ENCODE peak calls at places on chromosomes 6 and 20, in six cellular contexts. H, S, A, J, T and C are unnamed samples. For H3K36me3, the result is how much of the 10 kb centered on the place peaks cover.

GRCh38 chr20:23666189-23666588 is 22.6 kb downstream of the CST4 start:
- DNase-seq in H (no peak), S (no peak), A (no peak), J (no peak), T (no peak), C (no peak)

GRCh38 chr6:123888779-123889513 is 85.3 kb downstream of the NKAIN2 start:
- DNase-seq in H (no peak), S (no peak), A (no peak), J (no peak), T (no peak), C (no peak)

GRCh38 chr6:149053848-149054558 is 263.5 kb upstream of the TAB2 start:
- DNase-seq in H (no peak), S (no peak), A (no peak), J (no peak), T (no peak), C (no peak)

GRCh38 chr6:89032599-89032998 is 48.0 kb upstream of the PNRC1 start:
- DNase-seq in H (no peak), S (no peak), A (no peak), J (no peak), T (no peak), C (no peak)

GRCh38 chr6:132860254-132860653 is 45.9 kb downstream of the RPS12 start:
- DNase-seq in H (no peak), S (no peak), A (no peak), J (no peak), T (no peak), C (no peak)

GRCh38 chr20:8020314-8021079 is 936 bp upstream of the TMX4 start:
- DNase-seq in H (no peak), S (no peak), A (no peak), J (no peak), T (no peak), C (no peak)

GRCh38 chr6:105301072-105301503 is 101.8 kb downstream of the PREP start:
- DNase-seq in H (no peak), S (no peak), A (no peak), J (no peak), T (no peak), C (no peak)

GRCh38 chr6:111487656-111488055 is 4.6 kb upstream of the REV3L start:
- DNase-seq in H (no peak), S (no peak), A (no peak), J (no peak), T (no peak), C (no peak)

GRCh38 chr6:149727793-149728498 is 10.0 kb upstream of the LATS1 start:
- DNase-seq in H (no peak), S (no peak), A (no peak), J (no peak), T (no peak), C (no peak)

GRCh38 chr20:24698189-24698588 is 228.8 kb downstream of the SYNDIG1 start:
- DNase-seq in H (peak), S (no peak), A (no peak), J (no peak), T (peak), C (no peak)

GRCh38 chr6:2853766-2854393 is 12.2 kb upstream of the SERPINB1 start:
- DNase-seq in H (peak), S (no peak), A (peak), J (no peak), T (peak), C (peak)

GRCh38 chr6:139230421-139230840 is 61.4 kb downstream of the TXLNB start:
- DNase-seq in H (no peak), S (no peak), A (no peak), J (no peak), T (no peak), C (no peak)

GRCh38 chr6:148500402-148500801 is 157.8 kb downstream of the SASH1 start:
- DNase-seq in H (no peak), S (no peak), A (no peak), J (no peak), T (no peak), C (no peak)

GRCh38 chr6:139147628-139148027 is 12.7 kb downstream of the HECA start:
- DNase-seq in H (no peak), S (no peak), A (no peak), J (no peak), T (no peak), C (no peak)

GRCh38 chr6:152948150-152948768 is 34.6 kb downstream of the FBXO5 start:
- DNase-seq in H (no peak), S (no peak), A (peak), J (no peak), T (no peak), C (no peak)

GRCh38 chr6:131250121-131250520 is 114.9 kb downstream of the AKAP7 start:
- DNase-seq in H (peak), S (peak), A (no peak), J (no peak), T (peak), C (no peak)

GRCh38 chr20:40255368-40255767 is 433.7 kb downstream of the MAFB start:
- DNase-seq in H (no peak), S (no peak), A (no peak), J (no peak), T (no peak), C (no peak)

GRCh38 chr6:10482636-10483257 is 38.4 kb upstream of the GCNT2 start:
- DNase-seq in H (no peak), S (no peak), A (no peak), J (no peak), T (no peak), C (no peak)

GRCh38 chr6:46996860-46997641 is 45.1 kb downstream of the ADGRF1 start:
- DNase-seq in H (no peak), S (no peak), A (no peak), J (no peak), T (no peak), C (no peak)

GRCh38 chr6:99905209-99906106 is 88.6 kb downstream of the MCHR2 start:
- DNase-seq in H (no peak), S (no peak), A (peak), J (no peak), T (no peak), C (no peak)

GRCh38 chr6:30849903-30850651 is 34.2 kb upstream of the DDR1 start:
- DNase-seq in H (no peak), S (no peak), A (no peak), J (no peak), T (no peak), C (no peak)

GRCh38 chr20:21643417-21643816 is 62.0 kb upstream of the PAX1 start:
- DNase-seq in H (no peak), S (no peak), A (no peak), J (no peak), T (no peak), C (no peak)

GRCh38 chr6:64874776-64875175 is 832.2 kb downstream of the EYS start:
- DNase-seq in H (no peak), S (no peak), A (no peak), J (no peak), T (no peak), C (no peak)

GRCh38 chr6:190596-191395 is 101.5 kb upstream of the DUSP22 start:
- DNase-seq in H (no peak), S (no peak), A (no peak), J (no peak), T (no peak), C (no peak)

GRCh38 chr6:68054776-68055175 is 580.3 kb upstream of the ADGRB3 start:
- DNase-seq in H (no peak), S (no peak), A (no peak), J (no peak), T (no peak), C (no peak)

GRCh38 chr6:150667977-150668716 is 68.5 kb downstream of the PLEKHG1 start:
- DNase-seq in H (peak), S (no peak), A (peak), J (no peak), T (peak), C (no peak)

GRCh38 chr6:13425971-13426931 is 61.1 kb downstream of the GFOD1 start:
- DNase-seq in H (no peak), S (no peak), A (no peak), J (no peak), T (peak), C (no peak)

GRCh38 chr20:23228912-23229311 is 121.7 kb upstream of the NXT1 start:
- DNase-seq in H (no peak), S (no peak), A (no peak), J (no peak), T (no peak), C (no peak)

GRCh38 chr6:129863664-129864063 is 2.5 kb upstream of the TMEM244 start:
- DNase-seq in H (no peak), S (peak), A (peak), J (no peak), T (no peak), C (no peak)

GRCh38 chr20:45882469-45883099 is 1.6 kb downstream of the ZSWIM1 start:
- DNase-seq in H (no peak), S (peak), A (no peak), J (no peak), T (no peak), C (no peak)
- H3K36me3 ChIP-seq in H (under half), S (under half), A (under half), J (under half), T (half or more), C (under half)

GRCh38 chr6:137492771-137493217 is 1.4 kb downstream of the OLIG3 start:
- DNase-seq in H (no peak), S (no peak), A (no peak), J (no peak), T (no peak), C (no peak)
- H3K4me3 ChIP-seq in H (peak), S (no peak), A (no peak), J (no peak), T (no peak), C (no peak)

GRCh38 chr6:169997187-169997929 is 245.9 kb downstream of the ERMARD start:
- DNase-seq in H (peak), S (no peak), A (no peak), J (no peak), T (peak), C (no peak)

GRCh38 chr6:169997930-169998218 is 246.5 kb downstream of the ERMARD start:
- DNase-seq in H (no peak), S (peak), A (no peak), J (no peak), T (peak), C (no peak)

GRCh38 chr6:170000071-170000843 is 248.8 kb downstream of the ERMARD start:
- DNase-seq in H (peak), S (no peak), A (no peak), J (no peak), T (no peak), C (no peak)

GRCh38 chr6:169999367-169999766 is 247.9 kb downstream of the ERMARD start:
- DNase-seq in H (no peak), S (no peak), A (no peak), J (no peak), T (no peak), C (no peak)

DNA sequence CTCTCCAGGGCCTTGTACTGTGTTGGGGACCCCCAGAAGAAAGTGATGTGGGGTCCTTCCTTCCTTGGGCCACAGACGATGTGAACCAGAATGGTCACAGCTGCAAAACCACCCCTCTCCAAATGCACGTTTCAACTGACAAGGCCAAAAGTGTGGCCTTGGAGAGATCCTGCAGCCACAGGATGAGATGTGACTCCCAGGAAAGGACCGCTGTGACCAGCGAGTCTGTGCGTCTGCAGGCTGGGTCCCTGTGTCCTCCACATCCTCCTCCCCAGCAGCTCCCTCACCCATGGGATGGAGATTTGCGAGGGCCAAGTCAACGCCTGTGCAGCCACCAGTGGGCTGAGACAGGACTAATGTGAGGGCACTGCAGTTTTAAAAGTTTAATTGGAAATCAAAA is 247.0 kb downstream of the ERMARD start:
- DNase-seq in H (peak), S (peak), A (no peak), J (no peak), T (peak), C (no peak)
- TF ChIP-seq CTCF in H (no peak), S (no peak), A (no peak), J (no peak), T (no peak), C (no peak)

GRCh38 chr20:421685-422250 is 13.7 kb downstream of the RBCK1 start:
- DNase-seq in H (no peak), S (no peak), A (no peak), J (no peak), T (no peak), C (no peak)
- H3K36me3 ChIP-seq in H (half or more), S (half or more), A (under half), J (under half), T (half or more), C (under half)

GRCh38 chr20:63277466-63278272 is 5.1 kb downstream of the ARFGAP1 start:
- DNase-seq in H (no peak), S (peak), A (no peak), J (no peak), T (no peak), C (no peak)
- H3K4me3 ChIP-seq in H (no peak), S (no peak), A (no peak), J (no peak), T (no peak), C (no peak)

GRCh38 chr20:4802522-4802921 is 80.8 kb downstream of the PRND start:
- DNase-seq in H (no peak), S (no peak), A (no peak), J (no peak), T (no peak), C (no peak)
- TF ChIP-seq CTCF in H (no peak), S (no peak), A (no peak), J (no peak), T (no peak), C (no peak)

DNA sequence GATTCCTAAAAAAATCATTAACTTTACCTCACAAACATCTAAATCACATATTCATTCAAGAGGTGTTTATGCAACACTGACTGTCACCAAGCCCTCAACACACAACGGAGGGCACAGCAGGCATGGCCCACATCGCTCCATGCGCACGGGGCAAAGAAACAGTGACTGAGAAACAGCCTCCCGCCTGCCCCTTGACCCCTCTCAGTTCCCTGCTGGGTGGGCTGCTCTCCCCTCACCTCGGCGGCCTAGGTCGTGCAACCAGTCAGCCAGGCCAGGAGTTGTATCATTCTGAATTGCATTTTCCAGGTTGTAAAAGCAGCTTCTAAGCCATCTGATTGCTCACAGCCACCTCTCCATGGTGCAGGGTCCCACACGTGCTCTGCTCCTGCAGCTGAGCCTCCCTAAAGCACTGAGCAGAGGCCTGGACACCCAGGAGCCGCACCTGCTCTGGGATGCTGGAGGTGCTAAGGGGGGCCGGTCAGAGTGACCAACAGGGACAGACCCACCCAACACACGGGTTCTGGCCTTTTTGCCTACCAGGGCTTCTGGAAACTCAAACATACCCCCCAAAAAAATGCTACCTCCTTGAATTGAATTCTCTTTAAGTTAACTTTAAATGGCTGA is 37.9 kb downstream of the TAF4 start:
- DNase-seq in H (no peak), S (peak), A (no peak), J (no peak), T (peak), C (no peak)
- H3K36me3 ChIP-seq in H (under half), S (under half), A (under half), J (under half), T (under half), C (under half)